ENCODE peak calls at places on chromosomes 11 and 22, in four cellular contexts. One of them, this sample, is unnamed.
A peak's percentile ranks its signal among the peaks of the same experiment; 100 is the strongest.

GRCh38 chr11:27697679-27698275 is 2.5 kb downstream of the BDNF start:
- DNase-seq in pancreas: no peak
- DNase-seq in mammary epithelial cell: no peak
- DNase-seq in tibial nerve: no peak
- DNase-seq in this sample: no peak

GRCh38 chr11:60971520-60971919 is at the start of gene CD6:
- DNase-seq in pancreas: no peak
- DNase-seq in mammary epithelial cell: no peak
- DNase-seq in tibial nerve: no peak
- DNase-seq in this sample: peak; percentile 51

GRCh38 chr22:36225333-36225922 is 13.9 kb downstream of the APOL2 start:
- DNase-seq in pancreas: no peak
- DNase-seq in mammary epithelial cell: no peak
- DNase-seq in tibial nerve: no peak
- DNase-seq in this sample: no peak

GRCh38 chr11:3007404-3008010 is 15.4 kb upstream of the NAP1L4 start:
- DNase-seq in tibial nerve: no peak
- DNase-seq in mammary epithelial cell: no peak
- DNase-seq in pancreas: no peak
- DNase-seq in this sample: no peak

GRCh38 chr11:42840176-42840829 is 471.5 kb upstream of the API5 start:
- DNase-seq in mammary epithelial cell: no peak
- DNase-seq in tibial nerve: no peak
- DNase-seq in pancreas: no peak
- DNase-seq in this sample: no peak

GRCh38 chr11:18540207-18541009 is 13.7 kb upstream of the TSG101 start:
- DNase-seq in tibial nerve: no peak
- DNase-seq in pancreas: no peak
- DNase-seq in mammary epithelial cell: peak; percentile 16
- DNase-seq in this sample: no peak

GRCh38 chr11:123742334-123742733 is 874 bp upstream of the ZNF202 start:
- DNase-seq in mammary epithelial cell: no peak
- DNase-seq in pancreas: no peak
- DNase-seq in tibial nerve: no peak
- DNase-seq in this sample: no peak

GRCh38 chr11:46222485-46223251 is 54.8 kb upstream of the CREB3L1 start:
- DNase-seq in pancreas: no peak
- DNase-seq in mammary epithelial cell: no peak
- DNase-seq in tibial nerve: no peak
- DNase-seq in this sample: no peak

GRCh38 chr22:27336151-27337090 is 465.1 kb downstream of the MN1 start:
- DNase-seq in mammary epithelial cell: peak; percentile 87
- DNase-seq in pancreas: no peak
- DNase-seq in tibial nerve: no peak
- DNase-seq in this sample: no peak

GRCh38 chr11:10659339-10660216 is 34.0 kb downstream of the IRAG1 start:
- DNase-seq in tibial nerve: no peak
- DNase-seq in mammary epithelial cell: peak; percentile 73
- DNase-seq in pancreas: no peak
- DNase-seq in this sample: no peak

GRCh38 chr11:19595840-19596751 is 116.5 kb upstream of the NAV2 start:
- DNase-seq in tibial nerve: no peak
- DNase-seq in mammary epithelial cell: peak; percentile 75
- DNase-seq in pancreas: no peak
- DNase-seq in this sample: no peak

GRCh38 chr22:26023104-26023775 is 146.0 kb upstream of the SEZ6L start:
- DNase-seq in pancreas: no peak
- DNase-seq in mammary epithelial cell: no peak
- DNase-seq in tibial nerve: no peak
- DNase-seq in this sample: no peak

GRCh38 chr11:68324695-68325094 is 12.3 kb downstream of the LRP5 start:
- DNase-seq in tibial nerve: no peak
- DNase-seq in mammary epithelial cell: no peak
- DNase-seq in pancreas: peak; percentile 58
- DNase-seq in this sample: no peak

GRCh38 chr11:77266766-77267165 is 34.7 kb downstream of the GDPD4 start:
- DNase-seq in mammary epithelial cell: no peak
- DNase-seq in pancreas: no peak
- DNase-seq in tibial nerve: no peak
- DNase-seq in this sample: no peak

GRCh38 chr11:122330466-122330865 is 214.5 kb upstream of the BLID start:
- DNase-seq in pancreas: no peak
- DNase-seq in tibial nerve: no peak
- DNase-seq in mammary epithelial cell: no peak
- DNase-seq in this sample: no peak

GRCh38 chr11:73001615-73002014 is 140.5 kb downstream of the FCHSD2 start:
- DNase-seq in mammary epithelial cell: no peak
- DNase-seq in tibial nerve: no peak
- DNase-seq in pancreas: no peak
- DNase-seq in this sample: no peak

GRCh38 chr11:18705651-18706281 is 7.2 kb downstream of the TMEM86A start:
- DNase-seq in mammary epithelial cell: no peak
- DNase-seq in tibial nerve: no peak
- DNase-seq in pancreas: peak; percentile 83
- DNase-seq in this sample: no peak

GRCh38 chr11:78400116-78400515 is 17.5 kb downstream of the GAB2 start:
- DNase-seq in pancreas: no peak
- DNase-seq in tibial nerve: no peak
- DNase-seq in mammary epithelial cell: no peak
- DNase-seq in this sample: no peak
- TF ChIP-seq CTCF in pancreas: no peak
- TF ChIP-seq CTCF in tibial nerve: no peak
- TF ChIP-seq CTCF in mammary epithelial cell: no peak
- TF ChIP-seq CTCF in this sample: no peak

DNA sequence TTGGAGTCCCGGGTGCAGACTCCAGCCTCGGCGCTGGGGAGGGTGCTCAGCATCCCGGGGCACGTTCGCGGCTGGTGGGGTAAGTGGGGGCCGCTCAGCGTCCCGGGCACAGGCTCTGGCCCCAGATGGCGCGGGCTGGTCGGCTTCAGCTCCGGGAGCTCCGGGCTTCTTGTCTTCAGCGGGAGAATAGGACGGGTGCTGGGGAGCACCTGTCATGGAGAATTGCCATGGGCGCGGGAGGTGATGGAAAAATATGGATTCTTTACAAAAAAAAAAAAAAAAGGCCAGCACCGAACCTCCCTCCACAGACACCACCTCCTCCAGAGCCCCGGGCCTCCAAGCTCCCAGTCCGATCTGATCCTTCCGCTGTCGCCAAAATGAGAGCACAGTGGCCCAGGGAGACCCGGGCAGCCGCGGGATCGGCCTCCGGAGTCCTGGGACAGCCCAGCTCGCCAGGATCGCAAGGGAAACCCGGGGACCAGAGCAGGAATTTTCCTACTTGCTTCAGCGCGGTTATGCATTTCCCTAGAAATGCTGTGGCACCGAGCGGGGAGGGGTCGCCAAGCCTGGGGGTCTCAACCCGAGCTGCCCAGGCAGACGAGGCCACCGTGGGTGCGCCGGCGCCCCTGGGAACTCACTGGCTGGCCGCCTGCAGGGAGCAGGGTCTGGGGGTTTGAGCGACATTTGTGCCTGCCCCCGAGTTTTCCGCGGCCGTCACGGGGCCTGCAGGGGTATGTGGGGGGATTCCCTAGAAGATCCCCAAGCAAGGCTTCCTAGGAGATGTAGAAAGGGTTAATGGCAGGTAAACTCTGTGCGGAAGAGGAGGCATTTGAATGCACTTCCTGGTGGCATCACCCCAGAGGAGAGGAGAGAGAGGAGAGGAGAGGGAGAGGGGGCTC is 1336.9 kb downstream of the BRD1 start:
- DNase-seq in tibial nerve: no peak
- DNase-seq in mammary epithelial cell: no peak
- DNase-seq in pancreas: no peak
- DNase-seq in this sample: no peak
- H3K27me3 ChIP-seq in tibial nerve: no peaks in the 10 kb centered on the region
- H3K27me3 ChIP-seq in mammary epithelial cell: peaks cover 15% of the 10 kb centered on the region
- H3K27me3 ChIP-seq in pancreas: no peaks in the 10 kb centered on the region
- H3K27me3 ChIP-seq in this sample: peaks cover 53% of the 10 kb centered on the region

GRCh38 chr22:24406322-24407277 is 20.8 kb upstream of the ADORA2A start:
- DNase-seq in pancreas: no peak
- DNase-seq in mammary epithelial cell: no peak
- DNase-seq in tibial nerve: no peak
- DNase-seq in this sample: no peak
- H3K27ac ChIP-seq in pancreas: no peak overlapping the region
- H3K27ac ChIP-seq in mammary epithelial cell: no peak overlapping the region
- H3K27ac ChIP-seq in tibial nerve: peak overlapping the region; percentile 49
- H3K27ac ChIP-seq in this sample: no peak overlapping the region

DNA sequence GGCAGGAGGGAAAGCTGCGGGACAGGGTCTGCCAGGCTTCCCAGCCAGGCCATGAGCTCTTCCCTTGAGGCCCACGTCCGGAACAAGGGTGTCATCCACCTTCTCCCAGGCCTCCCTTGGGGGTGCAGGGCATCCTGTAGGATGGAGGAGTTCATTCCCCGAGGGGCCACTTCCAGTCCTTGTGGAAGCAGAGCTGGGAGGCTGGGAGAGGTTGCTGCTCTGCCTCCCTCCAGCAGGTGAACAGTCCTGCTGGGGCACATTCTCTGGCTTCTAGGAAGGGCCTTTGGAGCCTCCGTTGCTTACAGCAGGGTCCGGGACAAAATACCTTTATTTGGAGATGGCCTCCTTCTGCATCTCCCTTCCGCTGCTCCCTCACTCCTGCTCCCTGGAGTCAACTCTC is 3.7 kb upstream of the SHANK2 start:
- DNase-seq in tibial nerve: no peak
- DNase-seq in pancreas: no peak
- DNase-seq in mammary epithelial cell: no peak
- DNase-seq in this sample: no peak
- TF ChIP-seq CTCF in tibial nerve: no peak
- TF ChIP-seq CTCF in pancreas: no peak
- TF ChIP-seq CTCF in mammary epithelial cell: no peak
- TF ChIP-seq CTCF in this sample: no peak

GRCh38 chr22:22431271-22432220 is 77.0 kb downstream of the ZNF280B start:
- DNase-seq in tibial nerve: peak; percentile 36
- DNase-seq in mammary epithelial cell: peak; percentile 25
- DNase-seq in pancreas: no peak
- DNase-seq in this sample: peak; percentile 15

GRCh38 chr22:22429374-22430108 is 79.0 kb downstream of the ZNF280B start:
- DNase-seq in mammary epithelial cell: no peak
- DNase-seq in pancreas: no peak
- DNase-seq in tibial nerve: no peak
- DNase-seq in this sample: no peak

GRCh38 chr22:22433770-22434169 is 74.8 kb downstream of the ZNF280B start:
- DNase-seq in tibial nerve: no peak
- DNase-seq in pancreas: no peak
- DNase-seq in mammary epithelial cell: no peak
- DNase-seq in this sample: no peak

GRCh38 chr22:22432479-22432878 is 76.1 kb downstream of the ZNF280B start:
- DNase-seq in pancreas: no peak
- DNase-seq in tibial nerve: no peak
- DNase-seq in mammary epithelial cell: no peak
- DNase-seq in this sample: no peak

GRCh38 chr22:22432937-22433336 is 75.6 kb downstream of the ZNF280B start:
- DNase-seq in mammary epithelial cell: no peak
- DNase-seq in tibial nerve: no peak
- DNase-seq in pancreas: no peak
- DNase-seq in this sample: no peak
- H3K27me3 ChIP-seq in mammary epithelial cell: peaks cover under 1% of the 10 kb centered on the region
- H3K27me3 ChIP-seq in tibial nerve: no peaks in the 10 kb centered on the region
- H3K27me3 ChIP-seq in pancreas: no peaks in the 10 kb centered on the region
- H3K27me3 ChIP-seq in this sample: peaks cover 4% of the 10 kb centered on the region

This sample was measured in CD4-positive, alpha-beta T cell.